ENCODE peak calls at places on chromosomes 13 and 19, in four cellular contexts. Q, W, B and S are unnamed samples.

GRCh38 chr19:32367948-32368536 is 22.6 kb downstream of the ZNF507 start:
- DNase-seq in Q (no peak), W (no peak), B (no peak), S (no peak)

GRCh38 chr19:41324921-41325639 is 15.1 kb downstream of the CCDC97 start:
- DNase-seq in Q (no peak), W (peak), B (no peak), S (peak)

GRCh38 chr19:48991823-48992570 is 1.1 kb downstream of the GYS1 start:
- DNase-seq in Q (no peak), B (no peak), W (peak), S (no peak)

GRCh38 chr19:50720181-50720920 is 749 bp upstream of the SHANK1 start:
- DNase-seq in W (no peak), Q (no peak), B (no peak), S (no peak)

GRCh38 chr19:7788178-7788932 is 25.3 kb downstream of the CLEC4M start:
- DNase-seq in W (no peak), B (no peak), Q (no peak), S (no peak)

GRCh38 chr19:4229179-4229931 is at the start of gene EBI3:
- DNase-seq in B (no peak), W (no peak), Q (no peak), S (no peak)

GRCh38 chr13:20351279-20352022 is 119.3 kb upstream of the GJB6 start:
- DNase-seq in W (no peak), B (peak), Q (no peak), S (no peak)

GRCh38 chr19:5131866-5132561 is 163.1 kb downstream of the KDM4B start:
- DNase-seq in B (no peak), Q (no peak), W (no peak), S (no peak)

GRCh38 chr13:37595162-37595561 is 3.4 kb downstream of the POSTN start:
- DNase-seq in Q (no peak), W (no peak), B (no peak), S (no peak)

GRCh38 chr19:35513231-35513974 is at the start of gene DMKN:
- DNase-seq in Q (no peak), B (no peak), W (no peak), S (no peak)

GRCh38 chr13:76350399-76350798 is 535.8 kb downstream of the KCTD12 start:
- DNase-seq in Q (no peak), W (no peak), B (no peak), S (no peak)

GRCh38 chr13:38417727-38418126 is 68.1 kb downstream of the UFM1 start:
- DNase-seq in W (no peak), Q (peak), B (no peak), S (no peak)

GRCh38 chr13:46995874-46996273 is 99.0 kb upstream of the HTR2A start:
- DNase-seq in W (no peak), B (no peak), Q (no peak), S (no peak)

GRCh38 chr13:37490176-37490575 is 108.4 kb downstream of the POSTN start:
- DNase-seq in Q (no peak), B (no peak), W (no peak), S (no peak)

GRCh38 chr13:100409132-100409531 is 179.5 kb downstream of the GGACT start:
- DNase-seq in W (no peak), B (no peak), Q (no peak), S (no peak)

GRCh38 chr13:107883561-107884175 is 331.7 kb downstream of the LIG4 start:
- DNase-seq in Q (no peak), B (no peak), W (no peak), S (no peak)

GRCh38 chr19:55437410-55437809 is 5.7 kb downstream of the SHISA7 start:
- DNase-seq in W (peak), Q (no peak), B (no peak), S (peak)

GRCh38 chr19:51016798-51017683 is 2.5 kb downstream of the KLK10 start:
- DNase-seq in W (peak), Q (peak), B (no peak), S (no peak)

GRCh38 chr13:22114630-22115311 is 443.9 kb downstream of the FGF9 start:
- DNase-seq in B (no peak), Q (no peak), W (no peak), S (no peak)

GRCh38 chr19:7505288-7505681 is 10.6 kb upstream of the ZNF358 start:
- DNase-seq in Q (no peak), B (no peak), W (peak), S (no peak)

GRCh38 chr19:39416626-39417120 is 4.2 kb downstream of the PLEKHG2 start:
- DNase-seq in Q (no peak), W (no peak), B (no peak), S (no peak)

GRCh38 chr13:89401209-89401810 is 1730.1 kb downstream of the SLITRK5 start:
- DNase-seq in Q (no peak), W (no peak), B (no peak), S (no peak)

GRCh38 chr13:32947886-32948285 is 68.3 kb upstream of the KL start:
- DNase-seq in W (no peak), Q (no peak), B (no peak), S (no peak)

GRCh38 chr13:99996177-99996705 is 14.7 kb downstream of the ZIC2 start:
- DNase-seq in W (no peak), Q (no peak), B (no peak), S (no peak)

GRCh38 chr19:48632692-48633147 is 4.5 kb downstream of the DBP start:
- DNase-seq in B (no peak), Q (no peak), W (no peak), S (no peak)

GRCh38 chr19:36049080-36049698 is 4.9 kb downstream of the THAP8 start:
- DNase-seq in B (peak), W (no peak), Q (no peak), S (no peak)

GRCh38 chr19:30450101-30450500 is 77.9 kb downstream of the ZNF536 start:
- DNase-seq in Q (no peak), B (no peak), W (peak), S (no peak)

GRCh38 chr13:110499621-110500281 is 61.8 kb downstream of the RAB20 start:
- DNase-seq in B (no peak), W (no peak), Q (peak), S (no peak)

DNA sequence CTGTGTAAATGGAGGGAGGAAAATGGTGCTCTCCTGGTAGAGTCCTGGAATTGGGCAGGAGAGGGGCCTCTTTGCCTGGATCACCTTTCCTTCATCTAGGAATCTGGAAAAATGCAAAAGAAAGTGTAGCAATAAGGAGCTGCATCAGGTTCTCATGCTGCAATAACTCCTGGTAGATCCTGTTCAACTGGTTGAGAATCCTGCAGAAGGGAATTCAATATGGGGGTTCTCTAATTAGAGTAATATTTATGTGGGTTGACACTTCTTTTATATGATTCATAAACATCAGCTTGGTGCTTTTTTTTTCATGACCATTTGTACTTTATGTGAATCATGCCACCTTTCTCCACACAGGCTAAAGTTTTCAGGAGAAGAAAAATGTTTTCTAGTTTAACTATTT is 9.5 kb upstream of the NUDT15 start:
- DNase-seq in Q (no peak), B (no peak), W (no peak), S (no peak)
- H3K4me3 ChIP-seq in Q (no peak), B (no peak), W (no peak), S (no peak)

GRCh38 chr19:11159598-11160001 is 4.0 kb upstream of the SPC24 start:
- DNase-seq in Q (no peak), B (no peak), W (no peak), S (no peak)

GRCh38 chr19:11154683-11155047 is 917 bp downstream of the SPC24 start:
- DNase-seq in Q (no peak), W (no peak), B (no peak), S (no peak)

GRCh38 chr19:11152318-11153062 is 3.1 kb downstream of the SPC24 start:
- DNase-seq in W (peak), B (no peak), Q (no peak), S (no peak)

GRCh38 chr19:11151181-11151580 is 4.4 kb downstream of the SPC24 start:
- DNase-seq in Q (no peak), B (no peak), W (no peak), S (no peak)

DNA sequence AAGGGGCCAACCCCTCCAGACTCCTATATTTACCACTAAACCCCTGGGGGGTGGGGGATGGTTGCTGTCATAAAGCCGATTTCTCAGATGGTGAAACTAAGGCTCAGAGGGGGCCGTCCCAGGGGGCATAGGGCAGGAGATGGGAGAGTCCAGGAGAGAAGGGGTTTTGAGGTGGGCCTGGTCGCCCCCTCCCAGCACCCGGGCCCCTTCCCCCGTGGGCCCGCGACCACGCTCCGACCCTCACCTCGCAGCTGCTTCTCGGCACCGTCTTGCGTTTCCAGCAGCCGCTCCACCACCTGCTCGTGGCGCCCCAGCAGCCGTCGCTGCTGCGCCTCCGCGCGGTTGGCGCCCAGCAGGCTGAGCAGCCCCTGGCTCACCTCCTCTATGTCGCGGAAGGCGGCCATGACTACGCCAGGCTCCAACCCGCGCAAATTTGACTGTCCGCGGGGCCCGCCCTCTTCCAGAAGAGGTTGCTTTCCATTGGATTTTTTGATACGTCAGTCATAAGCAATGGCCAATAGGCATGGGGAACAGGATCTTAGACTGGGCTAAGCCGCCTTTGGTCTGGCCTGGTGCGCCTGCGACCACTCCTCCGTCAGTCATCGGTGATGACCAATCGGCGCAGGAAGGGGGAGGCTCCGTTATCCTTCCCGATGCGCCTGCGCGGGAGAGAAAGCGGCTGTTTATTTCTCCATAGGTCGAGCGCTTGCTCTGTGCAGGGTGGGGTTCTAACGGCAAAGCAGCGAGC is at the start of gene SPC24:
- DNase-seq in Q (peak), B (peak), W (peak), S (peak)
- TF ChIP-seq CTCF in Q (no peak), B (no peak), W (no peak), S (no peak)

DNA sequence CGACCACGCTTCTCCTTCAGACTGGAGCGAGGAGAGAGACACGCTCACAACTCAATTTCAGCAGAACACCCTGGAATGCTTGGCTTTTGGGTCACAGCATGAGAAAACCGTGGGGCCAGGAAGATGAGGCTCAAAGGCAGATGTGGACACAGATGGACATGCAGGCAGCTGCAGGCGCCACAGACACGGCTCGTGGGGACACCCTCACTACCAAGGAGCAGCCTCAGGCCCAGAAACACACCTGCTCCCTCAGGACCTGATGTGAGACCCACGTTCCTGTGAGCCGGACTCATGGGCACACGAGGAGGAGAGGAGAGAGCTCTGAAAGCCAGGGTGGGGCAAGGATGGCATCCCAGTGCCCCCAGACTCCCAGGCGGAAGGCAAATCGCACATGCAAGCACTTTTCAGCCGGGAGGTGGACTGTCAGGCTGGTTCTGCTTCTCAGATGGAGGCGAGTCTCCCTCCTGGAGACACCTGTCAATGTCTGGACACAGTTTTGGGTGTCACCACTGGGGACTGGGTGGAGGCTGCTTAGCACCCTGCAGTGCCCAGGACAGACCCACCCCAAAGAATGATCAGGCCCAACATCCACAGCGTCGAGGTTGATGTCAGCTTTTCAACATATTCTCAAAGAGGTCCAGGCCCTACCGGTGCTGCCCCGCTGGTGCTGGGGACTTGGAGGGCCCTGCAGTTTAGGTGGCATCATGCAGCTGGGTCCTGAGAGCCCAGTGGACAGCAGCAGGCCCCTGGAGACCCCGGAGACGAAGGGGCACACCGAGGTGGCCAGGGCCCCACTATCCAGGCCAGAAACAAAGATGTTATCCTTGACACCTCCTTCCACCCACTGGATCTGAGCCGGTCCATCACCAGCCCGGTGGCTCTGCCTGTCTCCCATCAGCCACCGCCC is 2.3 kb downstream of the ABHD17A start:
- DNase-seq in W (peak), B (no peak), Q (no peak), S (no peak)
- H3K4me3 ChIP-seq in W (no peak), B (peak), Q (peak), S (peak)

GRCh38 chr13:35210234-35210633 is 266.3 kb downstream of the MAB21L1 start:
- DNase-seq in Q (no peak), W (no peak), B (no peak), S (no peak)
- TF ChIP-seq CTCF in Q (no peak), W (no peak), B (no peak), S (no peak)